ENCODE peak calls at places on chromosomes 7 and 10, in seven cellular contexts. R is HepG2, F is GM12878, E is SK-N-SH, W is HCT116, G is K562, H is H1. O is an unnamed sample.

GRCh38 chr7:4020086-4020485 is 662.0 kb upstream of the FOXK1 start:
- DNase-seq in G (no peak), E (no peak), H (no peak), R (no peak), F (no peak), W (no peak), O (no peak)

GRCh38 chr10:33215154-33215553 is 119.3 kb downstream of the NRP1 start:
- DNase-seq in W (no peak), G (no peak), R (no peak), E (no peak), F (no peak), H (no peak), O (no peak)

GRCh38 chr10:5895804-5896203 is 5.8 kb downstream of the FBH1 start:
- DNase-seq in E (no peak), G (no peak), F (peak; percentile 45), H (no peak), R (no peak), W (no peak), O (no peak)

GRCh38 chr7:24728503-24729364 is 28.5 kb downstream of the GSDME start:
- DNase-seq in F (no peak), E (no peak), R (no peak), G (no peak), W (no peak), H (no peak), O (no peak)

GRCh38 chr7:153402721-153403541 is 643.4 kb downstream of the ACTR3B start:
- DNase-seq in H (no peak), G (no peak), E (no peak), W (no peak), F (no peak), R (no peak), O (no peak)

GRCh38 chr7:103989785-103990775 is 622 bp upstream of the RELN start:
- DNase-seq in G (peak; percentile 71), F (no peak), R (peak; percentile 59), H (no peak), E (peak; percentile 86), W (no peak), O (no peak)

GRCh38 chr7:142787034-142787768 is 16.4 kb downstream of the PRSS2 start:
- DNase-seq in W (no peak), R (no peak), E (no peak), H (no peak), F (no peak), G (no peak), O (no peak)

GRCh38 chr10:100008708-100009282 is 952 bp downstream of the DNMBP start:
- DNase-seq in R (no peak), F (no peak), G (no peak), H (no peak), W (no peak), E (no peak), O (no peak)

GRCh38 chr7:391411-391951 is 101.5 kb downstream of the FOXL3 start:
- DNase-seq in G (no peak), E (peak; percentile 39), H (no peak), W (no peak), R (no peak), F (no peak), O (no peak)

GRCh38 chr10:132908621-132909295 is 33.6 kb downstream of the CFAP46 start:
- DNase-seq in E (no peak), G (no peak), R (no peak), W (no peak), F (no peak), H (no peak), O (no peak)

GRCh38 chr7:43954524-43955228 is 28.4 kb downstream of the UBE2D4 start:
- DNase-seq in W (peak; percentile 34), F (peak; percentile 7), E (peak; percentile 81), H (peak; percentile 25), R (peak; percentile 61), G (peak; percentile 51), O (peak; percentile 83)

GRCh38 chr10:24962998-24963397 is 10.6 kb upstream of the PRTFDC1 start:
- DNase-seq in G (no peak), W (peak; percentile 90), E (no peak), H (no peak), F (no peak), R (peak; percentile 84), O (no peak)

GRCh38 chr7:4123823-4124222 is 558.3 kb upstream of the FOXK1 start:
- DNase-seq in H (no peak), E (no peak), R (no peak), G (no peak), W (no peak), F (no peak), O (no peak)

GRCh38 chr7:44607141-44608068 is 978 bp downstream of the OGDH start:
- DNase-seq in H (no peak), R (no peak), F (no peak), W (no peak), E (no peak), G (no peak), O (no peak)

GRCh38 chr10:116947838-116948529 is 57.0 kb downstream of the SHTN1 start:
- DNase-seq in H (no peak), R (peak; percentile 54), W (peak; percentile 59), E (no peak), F (no peak), G (no peak), O (no peak)

DNA sequence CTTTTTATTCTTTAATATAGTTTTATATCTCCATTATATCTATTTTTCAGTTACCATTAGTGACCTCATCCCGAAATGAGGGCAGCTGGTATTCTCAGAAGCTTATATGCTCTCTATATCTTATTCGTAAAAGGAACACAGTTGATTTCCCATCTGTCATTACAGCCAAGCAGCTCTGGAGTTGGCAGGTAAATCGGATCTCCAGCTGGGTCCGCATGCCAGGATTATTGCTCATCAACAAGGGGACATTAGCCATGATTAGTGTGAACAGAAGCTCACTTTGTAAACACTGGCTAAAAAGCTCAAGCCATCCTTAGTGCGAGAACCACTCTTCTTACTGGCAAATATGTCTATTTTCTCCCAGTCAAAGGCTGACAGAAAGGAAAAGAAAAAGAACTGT is 180.3 kb downstream of the NPSR1 start:
- DNase-seq in E (no peak), G (no peak), H (no peak), F (no peak), W (no peak), R (no peak), O (no peak)
- TF ChIP-seq JUND in E (no peak), G (no peak), H (no peak), F (no peak), W (no peak), R (no peak), O (no peak)

GRCh38 chr10:95363303-95363912 is 72.6 kb upstream of the PDLIM1 start:
- DNase-seq in E (peak; percentile 70), W (peak; percentile 61), G (peak; percentile 58), H (no peak), R (peak; percentile 71), F (peak; percentile 50), O (peak; percentile 73)
- TF ChIP-seq JUND in E (no peak), W (no peak), G (no peak), H (no peak), R (no peak), F (no peak), O (no peak)

DNA sequence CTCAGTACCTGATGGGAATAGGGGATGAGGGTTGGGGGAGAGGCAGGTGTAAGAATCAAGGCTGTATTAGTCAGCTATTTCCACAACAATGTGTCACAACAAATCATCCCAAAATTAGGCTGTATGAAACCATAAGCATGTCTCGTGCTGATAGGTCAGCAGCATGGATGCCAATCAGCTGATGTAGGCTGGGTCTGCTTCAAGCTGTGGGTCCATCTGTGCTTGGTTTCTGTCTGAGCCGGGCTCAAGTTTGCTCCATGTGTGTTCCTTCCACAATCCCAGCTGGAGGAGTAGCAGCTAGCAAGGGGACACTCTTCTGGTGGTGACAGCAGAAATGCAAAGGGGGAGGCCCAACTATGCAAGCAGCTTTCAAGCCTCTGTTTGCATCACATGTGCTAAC is 97.9 kb upstream of the ZNF746 start:
- DNase-seq in W (no peak), H (no peak), F (no peak), G (no peak), E (no peak), R (no peak), O (no peak)
- TF ChIP-seq JUND in W (no peak), H (no peak), F (no peak), G (no peak), E (no peak), R (no peak), O (no peak)

GRCh38 chr7:67487316-67487715 is 490.7 kb downstream of the TYW1 start:
- DNase-seq in W (no peak), G (no peak), F (no peak), H (no peak), E (no peak), R (no peak), O (no peak)
- TF ChIP-seq JUND in W (no peak), G (no peak), F (no peak), H (no peak), E (no peak), R (no peak), O (no peak)

GRCh38 chr10:71035511-71036278 is 147.3 kb upstream of the PCBD1 start:
- DNase-seq in R (no peak), W (no peak), H (no peak), F (no peak), E (peak; percentile 73), G (no peak), O (no peak)
- TF ChIP-seq JUND in R (no peak), W (no peak), H (no peak), F (no peak), E (no peak), G (no peak), O (no peak)

O was measured in T47D.